ENCODE peak calls at places on chromosomes 12 and 14, in eight cellular contexts. One of them, this sample, is unnamed.
A peak's percentile ranks its signal among the peaks of the same experiment; 100 is the strongest.

GRCh38 chr12:131620520-131620919 is 90.4 kb upstream of the SFSWAP start:
- DNase-seq in heart left ventricle: no peak
- DNase-seq in neural crest cell: peak; percentile 15
- DNase-seq in iris pigment epithelial cell: no peak
- DNase-seq in Right ventricle myocardium superior: no peak
- DNase-seq in GM04503: no peak
- DNase-seq in brain microvascular endothelial cell: no peak
- DNase-seq in GOT3: no peak
- DNase-seq in this sample: peak; percentile 67

GRCh38 chr12:3214508-3215365 is 137.6 kb downstream of the TSPAN9 start:
- DNase-seq in iris pigment epithelial cell: no peak
- DNase-seq in GOT3: no peak
- DNase-seq in brain microvascular endothelial cell: no peak
- DNase-seq in heart left ventricle: no peak
- DNase-seq in Right ventricle myocardium superior: no peak
- DNase-seq in GM04503: no peak
- DNase-seq in neural crest cell: no peak
- DNase-seq in this sample: no peak

GRCh38 chr12:56080556-56081138 is 682 bp downstream of the ERBB3 start:
- DNase-seq in GOT3: no peak
- DNase-seq in iris pigment epithelial cell: no peak
- DNase-seq in neural crest cell: no peak
- DNase-seq in brain microvascular endothelial cell: no peak
- DNase-seq in Right ventricle myocardium superior: no peak
- DNase-seq in GM04503: no peak
- DNase-seq in heart left ventricle: no peak
- DNase-seq in this sample: peak; percentile 39

GRCh38 chr14:99589651-99590530 is 14.1 kb downstream of the CCDC85C start:
- DNase-seq in brain microvascular endothelial cell: no peak
- DNase-seq in GM04503: no peak
- DNase-seq in iris pigment epithelial cell: no peak
- DNase-seq in Right ventricle myocardium superior: no peak
- DNase-seq in heart left ventricle: no peak
- DNase-seq in GOT3: no peak
- DNase-seq in neural crest cell: no peak
- DNase-seq in this sample: no peak

GRCh38 chr14:59463773-59464650 is 1.2 kb downstream of the GPR135 start:
- DNase-seq in iris pigment epithelial cell: peak; percentile 65
- DNase-seq in brain microvascular endothelial cell: no peak
- DNase-seq in Right ventricle myocardium superior: peak; percentile 59
- DNase-seq in GOT3: no peak
- DNase-seq in neural crest cell: no peak
- DNase-seq in heart left ventricle: no peak
- DNase-seq in GM04503: no peak
- DNase-seq in this sample: no peak

GRCh38 chr12:2052861-2053674 is at the start of gene CACNA1C:
- DNase-seq in heart left ventricle: peak; percentile 77
- DNase-seq in neural crest cell: peak; percentile 46
- DNase-seq in brain microvascular endothelial cell: no peak
- DNase-seq in GM04503: no peak
- DNase-seq in GOT3: peak; percentile 38
- DNase-seq in Right ventricle myocardium superior: peak; percentile 77
- DNase-seq in iris pigment epithelial cell: peak; percentile 66
- DNase-seq in this sample: no peak

GRCh38 chr12:70008944-70009343 is 183.9 kb downstream of the MYRFL start:
- DNase-seq in iris pigment epithelial cell: no peak
- DNase-seq in heart left ventricle: no peak
- DNase-seq in neural crest cell: no peak
- DNase-seq in GM04503: no peak
- DNase-seq in Right ventricle myocardium superior: no peak
- DNase-seq in GOT3: no peak
- DNase-seq in brain microvascular endothelial cell: no peak
- DNase-seq in this sample: no peak

GRCh38 chr14:68376067-68376810 is 416.6 kb downstream of the ZFP36L1 start:
- DNase-seq in heart left ventricle: no peak
- DNase-seq in brain microvascular endothelial cell: no peak
- DNase-seq in GOT3: no peak
- DNase-seq in GM04503: no peak
- DNase-seq in iris pigment epithelial cell: no peak
- DNase-seq in Right ventricle myocardium superior: no peak
- DNase-seq in neural crest cell: no peak
- DNase-seq in this sample: no peak

GRCh38 chr12:114995891-114996290 is 311.9 kb upstream of the TBX3 start:
- DNase-seq in Right ventricle myocardium superior: no peak
- DNase-seq in GM04503: no peak
- DNase-seq in GOT3: no peak
- DNase-seq in iris pigment epithelial cell: peak; percentile 54
- DNase-seq in brain microvascular endothelial cell: peak; percentile 17
- DNase-seq in neural crest cell: no peak
- DNase-seq in heart left ventricle: no peak
- DNase-seq in this sample: no peak

GRCh38 chr14:101035466-101036225 is 132.1 kb upstream of the RTL1 start:
- DNase-seq in GOT3: no peak
- DNase-seq in Right ventricle myocardium superior: no peak
- DNase-seq in brain microvascular endothelial cell: no peak
- DNase-seq in neural crest cell: no peak
- DNase-seq in heart left ventricle: no peak
- DNase-seq in GM04503: no peak
- DNase-seq in iris pigment epithelial cell: no peak
- DNase-seq in this sample: no peak

GRCh38 chr12:19223018-19223417 is 93.5 kb downstream of the PLEKHA5 start:
- DNase-seq in GOT3: no peak
- DNase-seq in Right ventricle myocardium superior: no peak
- DNase-seq in heart left ventricle: no peak
- DNase-seq in neural crest cell: no peak
- DNase-seq in GM04503: no peak
- DNase-seq in iris pigment epithelial cell: peak; percentile 46
- DNase-seq in brain microvascular endothelial cell: no peak
- DNase-seq in this sample: no peak

GRCh38 chr12:74322792-74323191 is 214.8 kb upstream of the ATXN7L3B start:
- DNase-seq in Right ventricle myocardium superior: no peak
- DNase-seq in neural crest cell: no peak
- DNase-seq in GOT3: no peak
- DNase-seq in heart left ventricle: no peak
- DNase-seq in GM04503: no peak
- DNase-seq in brain microvascular endothelial cell: no peak
- DNase-seq in iris pigment epithelial cell: no peak
- DNase-seq in this sample: no peak

GRCh38 chr12:15346488-15346887 is 24.2 kb downstream of the PTPRO start:
- DNase-seq in iris pigment epithelial cell: no peak
- DNase-seq in neural crest cell: no peak
- DNase-seq in brain microvascular endothelial cell: no peak
- DNase-seq in Right ventricle myocardium superior: no peak
- DNase-seq in heart left ventricle: no peak
- DNase-seq in GM04503: no peak
- DNase-seq in GOT3: no peak
- DNase-seq in this sample: no peak

GRCh38 chr12:120231316-120232011 is 30.6 kb upstream of the RPLP0 start:
- DNase-seq in iris pigment epithelial cell: peak; percentile 94
- DNase-seq in heart left ventricle: peak; percentile 71
- DNase-seq in GM04503: peak; percentile 82
- DNase-seq in Right ventricle myocardium superior: no peak
- DNase-seq in GOT3: no peak
- DNase-seq in neural crest cell: no peak
- DNase-seq in brain microvascular endothelial cell: peak; percentile 94
- DNase-seq in this sample: peak; percentile 91

This sample was measured in K562.